ENCODE peak calls at places on chromosome 22, in four cellular contexts. J is HCT116, G is K562, M is H1. E is an unnamed sample.

GRCh38 chr22:44870021-44870420 is 117.6 kb downstream of the ARHGAP8 start:
- DNase-seq in J (peak), G (peak), M (no peak), E (no peak)

GRCh38 chr22:37344735-37345462 is 62.6 kb downstream of the CYTH4 start:
- DNase-seq in J (no peak), G (no peak), M (no peak), E (no peak)

GRCh38 chr22:44395116-44396005 is 82.6 kb upstream of the SHISAL1 start:
- DNase-seq in J (no peak), G (no peak), M (no peak), E (no peak)

GRCh38 chr22:33302049-33302545 is 243.9 kb upstream of the SYN3 start:
- DNase-seq in J (peak), G (peak), M (peak), E (peak)

GRCh38 chr22:37211075-37211852 is 1.0 kb downstream of the SSTR3 start:
- DNase-seq in J (no peak), G (no peak), M (no peak), E (no peak)

GRCh38 chr22:50286701-50287318 is 16.6 kb upstream of the MAPK11 start:
- DNase-seq in J (no peak), G (no peak), M (no peak), E (no peak)

GRCh38 chr22:42862045-42862734 is 5.1 kb upstream of the ARFGAP3 start:
- DNase-seq in J (no peak), G (no peak), M (no peak), E (no peak)

GRCh38 chr22:30309981-30310672 is 16.6 kb downstream of the TBC1D10A start:
- DNase-seq in J (no peak), G (no peak), M (no peak), E (no peak)

GRCh38 chr22:44130076-44130711 is 50.5 kb upstream of the PARVG start:
- DNase-seq in J (no peak), G (no peak), M (no peak), E (no peak)

GRCh38 chr22:44352378-44353062 is 39.8 kb upstream of the SHISAL1 start:
- DNase-seq in J (no peak), G (no peak), M (no peak), E (no peak)

GRCh38 chr22:49207008-49207775 is 620.5 kb downstream of the BRD1 start:
- DNase-seq in J (no peak), G (no peak), M (no peak), E (no peak)

GRCh38 chr22:27993201-27993635 is 74.2 kb upstream of the PITPNB start:
- DNase-seq in J (no peak), G (no peak), M (no peak), E (no peak)

GRCh38 chr22:30116362-30117117 is 36.3 kb downstream of the HORMAD2 start:
- DNase-seq in J (no peak), G (no peak), M (no peak), E (peak)

GRCh38 chr22:41512421-41513194 is 31.7 kb downstream of the POLR3H start:
- DNase-seq in J (peak), G (peak), M (no peak), E (no peak)

GRCh38 chr22:49712195-49712791 is 115.4 kb downstream of the BRD1 start:
- DNase-seq in J (no peak), G (peak), M (no peak), E (no peak)

GRCh38 chr22:37137903-37138665 is 11.6 kb downstream of the IL2RB start:
- DNase-seq in J (no peak), G (no peak), M (no peak), E (no peak)

GRCh38 chr22:38007330-38007902 is 23.1 kb upstream of the SOX10 start:
- DNase-seq in J (no peak), G (no peak), M (no peak), E (no peak)

GRCh38 chr22:38135133-38135706 is 24.7 kb upstream of the BAIAP2L2 start:
- DNase-seq in J (peak), G (no peak), M (no peak), E (peak)

GRCh38 chr22:38981005-38981658 is 1.0 kb upstream of the APOBEC3B start:
- DNase-seq in J (peak), G (peak), M (no peak), E (no peak)

GRCh38 chr22:37109242-37109917 is at the start of gene TMPRSS6:
- DNase-seq in J (no peak), G (no peak), M (no peak), E (no peak)

GRCh38 chr22:27252282-27253049 is 549.1 kb downstream of the MN1 start:
- DNase-seq in J (no peak), G (no peak), M (no peak), E (no peak)

GRCh38 chr22:50488006-50488677 is 1.5 kb downstream of the MIOX start:
- DNase-seq in J (no peak), G (no peak), M (no peak), E (no peak)

GRCh38 chr22:42817556-42817955 is 39.5 kb downstream of the ARFGAP3 start:
- DNase-seq in J (no peak), G (no peak), M (no peak), E (no peak)

GRCh38 chr22:31922593-31922992 is 21.7 kb upstream of the YWHAH start:
- DNase-seq in J (no peak), G (no peak), M (no peak), E (no peak)

GRCh38 chr22:31921106-31921505 is 23.2 kb upstream of the YWHAH start:
- DNase-seq in J (no peak), G (no peak), M (no peak), E (no peak)

GRCh38 chr22:31925056-31925455 is 19.3 kb upstream of the YWHAH start:
- DNase-seq in J (no peak), G (no peak), M (no peak), E (no peak)

GRCh38 chr22:31923761-31924160 is 20.6 kb upstream of the YWHAH start:
- DNase-seq in J (no peak), G (no peak), M (no peak), E (no peak)

DNA sequence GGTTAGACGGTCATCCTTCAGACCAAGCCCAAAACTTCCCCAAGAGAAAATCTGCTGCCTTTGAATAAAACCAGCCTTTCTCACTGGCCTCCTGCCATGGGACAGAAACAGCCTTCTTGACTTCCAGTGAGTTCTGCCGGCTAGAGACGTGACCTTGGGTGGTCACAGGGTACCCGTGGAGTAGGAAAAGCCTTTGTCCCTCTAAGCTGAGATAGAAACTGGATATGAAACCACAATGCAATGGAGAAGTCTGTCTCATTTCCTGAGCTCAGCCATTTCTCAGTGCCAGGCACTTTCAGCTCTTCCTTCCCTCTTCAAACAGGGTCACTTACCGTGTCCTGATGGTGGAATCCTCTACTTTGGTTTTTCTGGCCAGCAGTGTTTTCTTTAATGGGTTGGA is 21.2 kb upstream of the YWHAH start:
- DNase-seq in J (no peak), G (no peak), M (no peak), E (no peak)
- H3K4me2 ChIP-seq in J (no peak), G (no peak), M (no peak), E (no peak)

DNA sequence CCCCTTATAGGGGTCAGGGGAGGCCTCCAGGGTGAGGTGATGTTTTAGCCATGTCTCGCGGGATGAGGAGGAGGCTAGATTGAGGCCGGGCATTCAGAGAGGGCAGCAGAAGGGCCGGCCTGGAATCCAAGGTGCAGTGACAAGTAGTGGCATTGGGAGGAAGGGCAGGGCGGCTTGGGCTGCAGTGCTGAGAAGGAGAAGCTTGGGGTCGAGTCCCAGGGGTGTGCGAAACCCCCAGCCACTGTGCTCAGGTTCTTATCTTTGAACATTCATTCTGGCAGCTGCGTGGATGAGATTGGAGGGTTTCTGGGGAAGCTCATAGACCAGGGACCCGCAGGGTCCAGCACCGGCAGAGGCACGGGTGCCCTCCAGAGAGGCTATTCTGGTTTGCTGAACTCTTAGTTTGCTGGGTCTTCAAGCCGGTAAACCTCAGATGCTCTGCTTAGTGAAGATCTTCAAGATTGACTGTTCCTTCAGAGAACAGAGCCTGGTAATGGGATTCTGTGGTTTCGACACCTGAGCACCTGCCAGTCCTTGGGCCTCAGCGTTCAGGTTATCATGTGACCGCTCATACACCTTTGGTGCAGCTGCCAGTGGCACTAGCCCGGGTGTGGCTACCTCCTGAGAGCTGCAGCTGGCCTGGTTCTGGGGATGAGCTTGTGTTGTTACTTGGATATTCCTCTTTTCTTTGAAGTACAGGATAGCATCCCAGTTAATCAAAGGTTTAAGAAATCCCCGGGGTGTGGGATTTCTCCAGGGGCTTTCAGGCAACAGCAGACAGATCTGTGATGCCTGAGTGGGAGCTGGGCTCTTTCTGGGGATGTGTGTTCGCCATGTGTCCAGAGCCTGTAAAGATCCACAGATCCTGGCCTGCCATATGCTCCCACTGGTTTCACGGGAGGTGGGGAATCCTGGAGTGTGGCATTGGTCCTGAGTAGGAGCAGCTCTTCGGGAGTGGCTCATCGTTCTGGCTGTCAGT is 152.8 kb downstream of the TBC1D22A start:
- DNase-seq in J (no peak), G (no peak), M (no peak), E (no peak)
- H3K4me2 ChIP-seq in J (no peak), G (no peak), M (no peak), E (no peak)

GRCh38 chr22:20015971-20016733 is 471 bp downstream of the ARVCF start:
- DNase-seq in J (no peak), G (peak), M (no peak), E (no peak)
- H3K4me2 ChIP-seq in J (peak), G (peak), M (peak), E (peak)

GRCh38 chr22:23166038-23166831 is 14.1 kb upstream of the BCR start:
- DNase-seq in J (no peak), G (no peak), M (no peak), E (no peak)
- H3K4me2 ChIP-seq in J (no peak), G (no peak), M (no peak), E (no peak)

GRCh38 chr22:35882226-35883027 is 146.2 kb downstream of the RBFOX2 start:
- DNase-seq in J (no peak), G (no peak), M (no peak), E (no peak)
- H3K4me2 ChIP-seq in J (peak), G (no peak), M (no peak), E (peak)

E was measured in keratinocyte.